ENCODE peak calls at places on chromosomes 5 and 9, in seven cellular contexts. L is fibroblast of villous mesenchyme, G is AG09309, W is dorsolateral prefrontal cortex, N is body of pancreas, H is A549, D is endodermal cell. M is an unnamed sample.

GRCh38 chr5:115241881-115242642 is 20.6 kb downstream of the PGGT1B start:
- DNase-seq in N (no peak), D (no peak), H (no peak), G (no peak), W (no peak), L (no peak), M (no peak)

GRCh38 chr5:145931718-145932117 is 4.7 kb upstream of the SH3RF2 start:
- DNase-seq in H (no peak), L (no peak), D (no peak), N (no peak), G (no peak), W (no peak), M (no peak)

GRCh38 chr5:72408602-72409001 is 88.4 kb downstream of the PTCD2 start:
- DNase-seq in N (no peak), W (no peak), L (peak), G (no peak), D (no peak), H (no peak), M (no peak)

GRCh38 chr9:99828417-99829176 is 6.9 kb downstream of the NR4A3 start:
- DNase-seq in D (peak), G (no peak), W (no peak), H (no peak), L (no peak), N (peak), M (peak)

GRCh38 chr5:143308726-143309125 is 94.8 kb downstream of the NR3C1 start:
- DNase-seq in N (no peak), W (no peak), H (no peak), D (no peak), G (no peak), L (peak), M (no peak)

GRCh38 chr5:59069438-59070079 is 486.7 kb downstream of the RAB3C start:
- DNase-seq in W (no peak), N (peak), G (peak), H (peak), L (peak), D (no peak), M (no peak)

GRCh38 chr5:119220576-119221197 is 135.1 kb upstream of the TNFAIP8 start:
- DNase-seq in D (no peak), G (no peak), H (no peak), W (no peak), L (no peak), N (no peak), M (no peak)

GRCh38 chr5:77620404-77620803 is 18.1 kb downstream of the OTP start:
- DNase-seq in G (no peak), W (no peak), H (peak), N (peak), L (no peak), D (peak), M (no peak)

GRCh38 chr5:168364151-168364661 is 72.8 kb downstream of the WWC1 start:
- DNase-seq in L (peak), N (no peak), H (no peak), W (no peak), D (peak), G (peak), M (no peak)

GRCh38 chr5:134143431-134143830 is 28.9 kb downstream of the TCF7 start:
- DNase-seq in W (no peak), L (no peak), G (no peak), D (no peak), H (no peak), N (no peak), M (no peak)

GRCh38 chr9:79663878-79664277 is 92.1 kb downstream of the TLE4 start:
- DNase-seq in H (no peak), L (no peak), N (no peak), D (no peak), G (no peak), W (no peak), M (no peak)

GRCh38 chr5:32531885-32532520 is 53.4 kb upstream of the SUB1 start:
- DNase-seq in L (peak), W (peak), G (no peak), N (no peak), D (peak), H (peak), M (no peak)

GRCh38 chr5:80109549-80110478 is 74.7 kb downstream of the THBS4 start:
- DNase-seq in N (no peak), H (no peak), G (no peak), L (no peak), W (no peak), D (peak), M (no peak)

GRCh38 chr5:9544502-9545300 is 1.2 kb downstream of the SEMA5A start:
- DNase-seq in H (peak), N (peak), G (no peak), L (peak), D (peak), W (peak), M (peak)

GRCh38 chr5:108753331-108753730 is 5.6 kb downstream of the FER start:
- DNase-seq in D (no peak), N (no peak), W (no peak), G (no peak), L (no peak), H (no peak), M (no peak)

GRCh38 chr5:37926732-37927131 is 86.9 kb upstream of the GDNF start:
- DNase-seq in L (peak), H (no peak), G (peak), W (no peak), D (no peak), N (no peak), M (no peak)

GRCh38 chr5:135438712-135439111 is 8.4 kb downstream of the DCANP1 start:
- DNase-seq in D (no peak), N (no peak), H (no peak), G (no peak), L (no peak), W (no peak), M (no peak)

GRCh38 chr9:16363916-16364315 is 506.6 kb downstream of the BNC2 start:
- DNase-seq in H (no peak), D (no peak), G (no peak), W (no peak), L (no peak), N (no peak), M (no peak)

GRCh38 chr9:312596-313320 is 98.1 kb downstream of the DOCK8 start:
- DNase-seq in N (no peak), D (no peak), W (no peak), G (no peak), H (no peak), L (no peak), M (no peak)

GRCh38 chr9:106862946-106863740 is at the start of gene ZNF462:
- DNase-seq in W (peak), N (peak), G (no peak), H (peak), D (peak), L (peak), M (peak)

GRCh38 chr9:33151007-33151557 is 16.1 kb downstream of the B4GALT1 start:
- DNase-seq in N (peak), H (peak), D (peak), L (peak), G (peak), W (no peak), M (peak)

GRCh38 chr9:83511051-83511450 is 27.1 kb downstream of the FRMD3 start:
- DNase-seq in L (peak), N (no peak), H (no peak), G (no peak), D (no peak), W (no peak), M (no peak)

GRCh38 chr5:14417792-14418765 is 163.5 kb upstream of the OTULINL start:
- DNase-seq in G (no peak), H (no peak), L (peak), N (no peak), D (peak), W (no peak), M (no peak)

GRCh38 chr9:2623046-2623865 is 1.7 kb downstream of the VLDLR start:
- DNase-seq in L (peak), W (peak), G (no peak), N (peak), D (peak), H (peak), M (peak)

GRCh38 chr9:93908591-93909241 is 46.4 kb downstream of the BARX1 start:
- DNase-seq in G (no peak), L (no peak), N (no peak), D (no peak), W (no peak), H (no peak), M (peak)

GRCh38 chr9:77438653-77439052 is 209.5 kb downstream of the GNA14 start:
- DNase-seq in N (no peak), W (no peak), H (no peak), G (no peak), L (no peak), D (no peak), M (no peak)

GRCh38 chr9:137798901-137799629 is 78.5 kb upstream of the CACNA1B start:
- DNase-seq in L (no peak), G (no peak), W (no peak), D (no peak), H (no peak), N (no peak), M (no peak)

GRCh38 chr5:35133186-35133585 is 85.4 kb upstream of the AGXT2 start:
- DNase-seq in H (no peak), W (no peak), D (no peak), L (no peak), G (no peak), N (no peak), M (no peak)

GRCh38 chr9:115111854-115112253 is 6.1 kb downstream of the TNC start:
- DNase-seq in W (no peak), N (no peak), G (no peak), D (no peak), H (no peak), L (no peak), M (no peak)

GRCh38 chr9:6305954-6306563 is 22.1 kb upstream of the TPD52L3 start:
- DNase-seq in H (peak), L (peak), N (no peak), G (peak), W (no peak), D (no peak), M (no peak)

GRCh38 chr5:119055267-119055666 is 15.6 kb upstream of the DMXL1 start:
- DNase-seq in N (no peak), L (peak), W (no peak), G (no peak), D (no peak), H (peak), M (no peak)

GRCh38 chr5:8981496-8981895 is 564.4 kb downstream of the SEMA5A start:
- DNase-seq in N (no peak), G (no peak), L (peak), W (no peak), H (no peak), D (no peak), M (no peak)

GRCh38 chr9:4475301-4475700 is 15.0 kb upstream of the SLC1A1 start:
- DNase-seq in W (no peak), N (no peak), H (no peak), D (no peak), L (no peak), G (no peak), M (no peak)

GRCh38 chr9:131474711-131475110 is 28.0 kb upstream of the POMT1 start:
- DNase-seq in H (no peak), N (no peak), L (no peak), W (no peak), G (no peak), D (no peak), M (no peak)

GRCh38 chr5:158739941-158740340 is 359.8 kb downstream of the EBF1 start:
- DNase-seq in G (no peak), W (no peak), D (peak), H (no peak), N (no peak), L (peak), M (no peak)

GRCh38 chr9:98709968-98710965 is 1.5 kb upstream of the GABBR2 start:
- DNase-seq in H (peak), N (peak), L (peak), W (no peak), D (peak), G (peak), M (no peak)

GRCh38 chr9:98708933-98709911 is at the start of gene GABBR2:
- DNase-seq in G (no peak), N (no peak), H (peak), W (peak), D (peak), L (no peak), M (no peak)

GRCh38 chr9:98708103-98708932 is 417 bp downstream of the GABBR2 start:
- DNase-seq in H (peak), L (no peak), N (no peak), W (no peak), G (no peak), D (peak), M (no peak)

GRCh38 chr9:98706651-98707103 is 2.1 kb downstream of the GABBR2 start:
- DNase-seq in N (no peak), G (no peak), L (peak), W (no peak), D (no peak), H (no peak), M (no peak)

GRCh38 chr9:98707158-98708102 is 1.3 kb downstream of the GABBR2 start:
- DNase-seq in G (peak), L (peak), N (peak), H (peak), D (peak), W (peak), M (no peak)
- TF ChIP-seq CTCF in G (peak), L (peak), N (peak), H (peak), D (peak), W (peak), M (peak)

DNA sequence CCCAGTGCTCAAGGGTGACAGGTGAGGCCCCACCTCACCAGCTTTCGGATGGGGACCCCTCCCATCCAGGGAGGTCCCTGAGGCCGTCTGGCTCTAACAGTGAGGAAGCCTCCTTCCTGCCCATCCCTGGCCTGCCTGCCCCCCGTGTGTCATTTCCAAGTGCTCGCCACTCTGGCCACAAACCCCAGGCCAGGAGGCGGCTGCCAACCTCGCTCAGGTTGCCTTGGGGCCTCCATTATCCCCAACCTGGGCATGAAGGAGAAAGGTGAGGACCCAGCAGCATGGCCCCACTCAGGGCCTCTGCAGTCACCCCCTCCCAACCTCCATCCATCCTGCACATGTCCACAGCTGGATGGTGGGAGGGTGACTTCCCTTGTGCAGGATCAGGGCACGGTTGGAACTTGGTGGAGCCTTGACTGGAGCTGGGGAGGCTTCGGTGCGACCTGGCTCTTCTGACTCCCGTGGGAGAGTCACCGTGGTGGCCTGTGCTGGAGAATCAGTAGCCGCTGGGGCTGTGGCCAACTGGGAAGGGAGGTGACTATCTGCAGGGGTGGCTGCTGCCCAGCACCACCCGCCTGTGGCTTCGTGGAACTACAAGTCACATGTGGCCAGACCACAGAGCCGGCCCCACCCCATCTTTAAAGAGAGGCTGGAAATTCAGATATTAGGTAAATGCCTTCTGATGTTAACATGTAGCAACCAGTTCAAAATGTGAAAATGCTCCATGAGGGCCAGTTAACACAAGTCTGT is 37.5 kb upstream of the GFPT2 start:
- DNase-seq in D (peak), L (no peak), N (no peak), W (no peak), H (peak), G (no peak), M (no peak)
- TF ChIP-seq CTCF in D (peak), L (no peak), N (no peak), W (peak), H (no peak), G (no peak), M (no peak)

DNA sequence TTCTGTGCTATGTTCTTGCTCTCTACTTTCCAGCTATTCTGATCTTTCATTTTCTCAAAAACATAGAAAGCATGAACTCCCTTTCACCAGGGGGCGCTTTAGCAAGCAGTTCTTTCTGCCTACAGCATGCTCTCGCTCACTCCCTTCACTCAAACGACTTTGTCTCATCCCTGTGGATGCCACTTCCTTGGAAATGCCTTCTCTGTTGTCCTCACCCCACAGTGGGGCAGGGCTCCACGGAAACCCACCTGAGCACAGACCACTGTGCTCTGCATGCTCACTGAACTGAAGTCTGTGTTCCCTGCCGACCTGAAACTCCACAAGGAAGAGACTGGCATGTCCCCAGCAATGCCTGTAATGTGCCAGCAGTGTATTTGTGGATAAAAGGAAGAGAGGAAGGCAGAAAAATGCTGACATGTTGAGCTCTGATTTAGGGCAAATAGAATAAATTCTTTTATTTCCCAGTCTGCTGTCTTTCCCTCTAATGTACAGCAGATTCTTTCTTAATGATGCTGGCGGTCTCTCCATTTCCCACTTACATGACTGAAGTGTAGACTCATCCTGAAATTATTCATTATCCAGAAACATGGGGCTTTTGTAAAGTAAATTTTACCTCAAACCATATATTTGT is 4.9 kb upstream of the ROR2 start:
- DNase-seq in H (peak), G (no peak), W (no peak), N (peak), L (peak), D (peak), M (no peak)
- TF ChIP-seq CTCF in H (peak), G (peak), W (peak), N (peak), L (peak), D (peak), M (peak)

DNA sequence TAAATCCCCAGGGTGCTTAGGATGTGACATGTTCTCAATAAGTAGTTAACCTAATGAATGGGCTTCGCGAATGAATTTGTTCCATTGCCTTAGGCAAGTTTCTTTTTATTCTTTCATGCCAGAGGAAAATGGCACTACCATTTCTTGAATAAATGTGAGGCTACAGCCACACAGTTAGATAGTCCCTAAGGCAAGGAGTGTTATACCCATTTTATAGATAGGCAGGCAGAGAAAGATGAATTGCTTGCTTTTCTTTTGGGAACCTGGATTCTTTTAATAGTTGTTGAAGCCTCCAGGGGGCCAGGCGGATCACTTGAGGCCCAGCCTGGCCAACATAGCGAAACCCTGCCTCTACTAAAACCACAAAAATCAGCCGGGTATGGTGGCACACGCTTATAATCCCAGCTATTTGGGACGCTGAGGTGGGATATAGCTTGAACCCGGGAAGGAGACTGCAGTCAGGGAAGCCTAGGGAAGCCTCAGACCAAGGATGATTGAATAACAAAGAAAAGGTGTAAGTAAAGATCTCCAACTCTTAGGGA is 943 bp downstream of the NOP16 start:
- DNase-seq in L (no peak), D (no peak), W (no peak), N (no peak), H (no peak), G (no peak), M (no peak)
- TF ChIP-seq CTCF in L (no peak), D (no peak), W (no peak), N (no peak), H (no peak), G (no peak), M (no peak)

DNA sequence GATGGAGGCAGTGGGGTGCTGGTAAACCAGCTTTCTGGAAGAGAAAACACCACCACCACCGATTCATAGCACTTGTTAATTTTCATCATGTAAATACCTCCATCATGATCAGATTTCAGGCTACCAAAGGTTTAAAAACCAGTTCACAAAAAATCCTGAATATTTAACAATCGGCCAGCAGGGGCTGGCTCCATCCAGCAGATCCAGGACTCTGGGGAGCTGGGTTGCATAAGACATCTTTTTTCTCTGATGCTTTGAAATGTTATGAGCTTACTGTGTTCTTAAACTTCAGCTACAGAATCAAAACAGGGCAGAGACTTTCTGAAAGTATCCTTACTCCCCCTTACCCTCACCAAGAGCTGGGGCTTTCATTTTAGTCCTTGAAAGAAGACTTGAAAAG is 14.6 kb upstream of the RNF183 start:
- DNase-seq in W (no peak), G (no peak), N (no peak), D (peak), H (no peak), L (peak), M (no peak)
- TF ChIP-seq CTCF in W (no peak), G (peak), N (no peak), D (peak), H (no peak), L (peak), M (peak)

DNA sequence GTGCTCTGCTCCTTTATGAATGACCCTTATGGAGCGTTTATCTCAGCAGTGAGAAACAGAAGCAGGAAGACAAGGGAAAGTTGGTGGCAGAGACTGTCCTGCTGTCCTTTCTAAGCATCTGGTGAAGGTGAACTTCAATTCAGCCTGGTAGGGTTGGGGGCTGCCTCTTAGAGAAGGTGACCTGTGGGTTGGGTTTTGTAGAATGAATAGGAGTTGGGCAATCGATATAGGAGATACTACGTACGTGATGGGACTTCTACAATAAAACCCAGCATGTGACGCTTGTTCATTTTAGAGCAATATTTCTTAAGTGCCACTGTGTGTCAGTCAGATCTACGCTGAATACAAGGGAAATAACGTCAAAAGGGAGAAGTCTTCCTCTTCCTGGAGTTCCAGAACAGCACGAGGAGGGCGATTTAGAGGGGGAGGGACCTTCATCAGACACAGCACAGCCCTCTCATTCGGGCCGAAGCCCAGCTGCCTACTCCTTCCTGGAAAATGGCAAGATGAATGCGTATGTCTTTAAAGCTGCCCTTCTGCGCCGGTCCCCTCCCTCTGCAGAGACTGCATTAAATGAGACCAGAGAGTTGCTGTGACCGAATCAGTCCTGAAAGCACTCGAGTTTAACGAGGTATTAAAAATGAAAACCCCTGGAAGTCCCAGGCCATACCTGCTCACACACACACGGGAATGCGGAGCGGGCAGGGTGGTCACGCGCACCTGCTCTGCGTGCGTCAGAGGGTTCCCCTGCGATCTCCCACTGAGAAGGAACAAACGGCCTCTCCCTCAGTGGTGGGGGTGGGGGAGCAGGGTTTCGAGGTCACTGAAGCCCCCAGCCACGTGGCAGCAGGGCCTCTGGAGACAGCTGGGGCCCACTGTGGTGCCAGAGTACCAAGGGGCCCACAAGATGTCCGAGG is 85.3 kb upstream of the SARDH start:
- DNase-seq in D (no peak), H (no peak), L (no peak), W (no peak), G (no peak), N (no peak), M (no peak)
- TF ChIP-seq CTCF in D (no peak), H (no peak), L (no peak), W (no peak), G (no peak), N (no peak), M (no peak)